ENCODE peak calls at places on chromosome 21, in six cellular contexts. One of them, this sample, is unnamed.
A peak's percentile ranks its signal among the peaks of the same experiment; 100 is the strongest.

GRCh38 chr21:27713159-27714109 is 746.5 kb upstream of the ADAMTS5 start:
- DNase-seq in left ventricle myocardium inferior: no peak
- DNase-seq in Calu3: no peak
- DNase-seq in IMR-90: no peak
- DNase-seq in endothelial cell of umbilical vein: no peak
- DNase-seq in GM12865: no peak
- DNase-seq in this sample: no peak

GRCh38 chr21:28687571-28687970 is 305.1 kb downstream of the LTN1 start:
- DNase-seq in IMR-90: no peak
- DNase-seq in left ventricle myocardium inferior: no peak
- DNase-seq in Calu3: no peak
- DNase-seq in GM12865: no peak
- DNase-seq in endothelial cell of umbilical vein: no peak
- DNase-seq in this sample: no peak

GRCh38 chr21:43372663-43373386 is 54.1 kb downstream of the SIK1 start:
- DNase-seq in IMR-90: no peak
- DNase-seq in left ventricle myocardium inferior: no peak
- DNase-seq in Calu3: peak; percentile 34
- DNase-seq in GM12865: no peak
- DNase-seq in endothelial cell of umbilical vein: no peak
- DNase-seq in this sample: no peak

GRCh38 chr21:16193758-16194606 is 464.2 kb downstream of the USP25 start:
- DNase-seq in left ventricle myocardium inferior: peak; percentile 58
- DNase-seq in GM12865: peak; percentile 2
- DNase-seq in Calu3: peak; percentile 21
- DNase-seq in endothelial cell of umbilical vein: peak; percentile 91
- DNase-seq in IMR-90: peak; percentile 79
- DNase-seq in this sample: no peak

GRCh38 chr21:38938343-38938742 is 132.6 kb downstream of the ETS2 start:
- DNase-seq in endothelial cell of umbilical vein: no peak
- DNase-seq in Calu3: no peak
- DNase-seq in IMR-90: peak; percentile 49
- DNase-seq in left ventricle myocardium inferior: no peak
- DNase-seq in GM12865: peak; percentile 8
- DNase-seq in this sample: no peak

GRCh38 chr21:42423197-42423675 is 19.5 kb downstream of the UBASH3A start:
- DNase-seq in Calu3: no peak
- DNase-seq in left ventricle myocardium inferior: no peak
- DNase-seq in endothelial cell of umbilical vein: no peak
- DNase-seq in IMR-90: no peak
- DNase-seq in GM12865: peak; percentile 85
- DNase-seq in this sample: peak; percentile 55

GRCh38 chr21:25133939-25134338 is 473.3 kb downstream of the MRPL39 start:
- DNase-seq in IMR-90: peak; percentile 57
- DNase-seq in endothelial cell of umbilical vein: no peak
- DNase-seq in left ventricle myocardium inferior: no peak
- DNase-seq in GM12865: no peak
- DNase-seq in Calu3: no peak
- DNase-seq in this sample: no peak

GRCh38 chr21:34878501-34878900 is 170.6 kb downstream of the RUNX1 start:
- DNase-seq in left ventricle myocardium inferior: no peak
- DNase-seq in GM12865: no peak
- DNase-seq in Calu3: peak; percentile 39
- DNase-seq in IMR-90: no peak
- DNase-seq in endothelial cell of umbilical vein: no peak
- DNase-seq in this sample: no peak

GRCh38 chr21:31110430-31110829 is 72.2 kb upstream of the KRTAP19-8 start:
- DNase-seq in endothelial cell of umbilical vein: no peak
- DNase-seq in left ventricle myocardium inferior: no peak
- DNase-seq in GM12865: no peak
- DNase-seq in Calu3: no peak
- DNase-seq in IMR-90: no peak
- DNase-seq in this sample: no peak

GRCh38 chr21:41957991-41958766 is 4.4 kb upstream of the C2CD2 start:
- DNase-seq in Calu3: peak; percentile 71
- DNase-seq in IMR-90: peak; percentile 98
- DNase-seq in GM12865: no peak
- DNase-seq in endothelial cell of umbilical vein: peak; percentile 99
- DNase-seq in left ventricle myocardium inferior: peak; percentile 75
- DNase-seq in this sample: peak; percentile 19

GRCh38 chr21:43764576-43765495 is 11.3 kb downstream of the CSTB start:
- DNase-seq in GM12865: no peak
- DNase-seq in Calu3: no peak
- DNase-seq in left ventricle myocardium inferior: no peak
- DNase-seq in IMR-90: no peak
- DNase-seq in endothelial cell of umbilical vein: no peak
- DNase-seq in this sample: no peak

GRCh38 chr21:18249542-18250152 is 5.0 kb downstream of the CHODL start:
- DNase-seq in left ventricle myocardium inferior: no peak
- DNase-seq in Calu3: no peak
- DNase-seq in IMR-90: no peak
- DNase-seq in endothelial cell of umbilical vein: no peak
- DNase-seq in GM12865: no peak
- DNase-seq in this sample: no peak

GRCh38 chr21:29258626-29259335 is 39.9 kb upstream of the BACH1 start:
- DNase-seq in left ventricle myocardium inferior: no peak
- DNase-seq in IMR-90: peak; percentile 89
- DNase-seq in GM12865: no peak
- DNase-seq in Calu3: peak; percentile 12
- DNase-seq in endothelial cell of umbilical vein: peak; percentile 61
- DNase-seq in this sample: no peak

GRCh38 chr21:31895069-31895851 is 22.4 kb downstream of the HUNK start:
- DNase-seq in GM12865: no peak
- DNase-seq in Calu3: no peak
- DNase-seq in endothelial cell of umbilical vein: no peak
- DNase-seq in left ventricle myocardium inferior: no peak
- DNase-seq in IMR-90: peak; percentile 34
- DNase-seq in this sample: no peak

GRCh38 chr21:22575165-22575584 is 1577.0 kb downstream of the NCAM2 start:
- DNase-seq in Calu3: no peak
- DNase-seq in endothelial cell of umbilical vein: peak; percentile 93
- DNase-seq in GM12865: no peak
- DNase-seq in IMR-90: no peak
- DNase-seq in left ventricle myocardium inferior: no peak
- DNase-seq in this sample: no peak

GRCh38 chr21:35291963-35292627 is 243.0 kb upstream of the RUNX1 start:
- DNase-seq in IMR-90: peak; percentile 52
- DNase-seq in left ventricle myocardium inferior: no peak
- DNase-seq in endothelial cell of umbilical vein: no peak
- DNase-seq in GM12865: no peak
- DNase-seq in Calu3: no peak
- DNase-seq in this sample: no peak

GRCh38 chr21:14737922-14738321 is 191.8 kb upstream of the SAMSN1 start:
- DNase-seq in GM12865: peak; percentile 84
- DNase-seq in left ventricle myocardium inferior: no peak
- DNase-seq in IMR-90: peak; percentile 8
- DNase-seq in Calu3: peak; percentile 48
- DNase-seq in endothelial cell of umbilical vein: peak; percentile 62
- DNase-seq in this sample: no peak

GRCh38 chr21:28746166-28746565 is 246.5 kb downstream of the LTN1 start:
- DNase-seq in left ventricle myocardium inferior: no peak
- DNase-seq in Calu3: no peak
- DNase-seq in GM12865: no peak
- DNase-seq in endothelial cell of umbilical vein: no peak
- DNase-seq in IMR-90: peak; percentile 16
- DNase-seq in this sample: no peak

GRCh38 chr21:19029816-19030215 is 626.2 kb upstream of the TMPRSS15 start:
- DNase-seq in GM12865: no peak
- DNase-seq in endothelial cell of umbilical vein: no peak
- DNase-seq in IMR-90: no peak
- DNase-seq in left ventricle myocardium inferior: no peak
- DNase-seq in Calu3: no peak
- DNase-seq in this sample: no peak

GRCh38 chr21:36551731-36552457 is 72.0 kb upstream of the CLDN14 start:
- DNase-seq in left ventricle myocardium inferior: no peak
- DNase-seq in IMR-90: peak; percentile 82
- DNase-seq in endothelial cell of umbilical vein: no peak
- DNase-seq in GM12865: no peak
- DNase-seq in Calu3: no peak
- DNase-seq in this sample: no peak

GRCh38 chr21:39531777-39532333 is 80.1 kb downstream of the SH3BGR start:
- DNase-seq in Calu3: no peak
- DNase-seq in IMR-90: no peak
- DNase-seq in GM12865: no peak
- DNase-seq in endothelial cell of umbilical vein: no peak
- DNase-seq in left ventricle myocardium inferior: no peak
- DNase-seq in this sample: no peak

GRCh38 chr21:26041441-26042180 is 129.0 kb downstream of the APP start:
- DNase-seq in IMR-90: peak; percentile 63
- DNase-seq in GM12865: no peak
- DNase-seq in endothelial cell of umbilical vein: no peak
- DNase-seq in Calu3: no peak
- DNase-seq in left ventricle myocardium inferior: no peak
- DNase-seq in this sample: no peak

GRCh38 chr21:26626187-26626586 is 53.1 kb upstream of the CYYR1 start:
- DNase-seq in GM12865: no peak
- DNase-seq in IMR-90: no peak
- DNase-seq in left ventricle myocardium inferior: no peak
- DNase-seq in endothelial cell of umbilical vein: no peak
- DNase-seq in Calu3: no peak
- DNase-seq in this sample: no peak

GRCh38 chr21:35477622-35478021 is 428.5 kb upstream of the RUNX1 start:
- DNase-seq in GM12865: no peak
- DNase-seq in IMR-90: no peak
- DNase-seq in endothelial cell of umbilical vein: no peak
- DNase-seq in left ventricle myocardium inferior: no peak
- DNase-seq in Calu3: no peak
- DNase-seq in this sample: no peak

GRCh38 chr21:22609802-22610201 is 1611.6 kb downstream of the NCAM2 start:
- DNase-seq in endothelial cell of umbilical vein: no peak
- DNase-seq in Calu3: no peak
- DNase-seq in IMR-90: no peak
- DNase-seq in left ventricle myocardium inferior: no peak
- DNase-seq in GM12865: no peak
- DNase-seq in this sample: no peak

GRCh38 chr21:42140196-42140934 is 69.2 kb downstream of the UMODL1 start:
- DNase-seq in GM12865: no peak
- DNase-seq in Calu3: no peak
- DNase-seq in IMR-90: no peak
- DNase-seq in endothelial cell of umbilical vein: no peak
- DNase-seq in left ventricle myocardium inferior: no peak
- DNase-seq in this sample: no peak

GRCh38 chr21:15552914-15553491 is 176.8 kb upstream of the USP25 start:
- DNase-seq in endothelial cell of umbilical vein: no peak
- DNase-seq in Calu3: no peak
- DNase-seq in GM12865: no peak
- DNase-seq in left ventricle myocardium inferior: no peak
- DNase-seq in IMR-90: peak; percentile 1
- DNase-seq in this sample: no peak

GRCh38 chr21:37746849-37747248 is 169.4 kb downstream of the KCNJ6 start:
- DNase-seq in Calu3: no peak
- DNase-seq in GM12865: no peak
- DNase-seq in IMR-90: no peak
- DNase-seq in left ventricle myocardium inferior: no peak
- DNase-seq in endothelial cell of umbilical vein: no peak
- DNase-seq in this sample: no peak
- TF ChIP-seq CTCF in Calu3: no peak
- TF ChIP-seq CTCF in GM12865: no peak
- TF ChIP-seq CTCF in IMR-90: no peak
- TF ChIP-seq CTCF in left ventricle myocardium inferior: peak; percentile 14
- TF ChIP-seq CTCF in endothelial cell of umbilical vein: no peak
- TF ChIP-seq CTCF in this sample: no peak

DNA sequence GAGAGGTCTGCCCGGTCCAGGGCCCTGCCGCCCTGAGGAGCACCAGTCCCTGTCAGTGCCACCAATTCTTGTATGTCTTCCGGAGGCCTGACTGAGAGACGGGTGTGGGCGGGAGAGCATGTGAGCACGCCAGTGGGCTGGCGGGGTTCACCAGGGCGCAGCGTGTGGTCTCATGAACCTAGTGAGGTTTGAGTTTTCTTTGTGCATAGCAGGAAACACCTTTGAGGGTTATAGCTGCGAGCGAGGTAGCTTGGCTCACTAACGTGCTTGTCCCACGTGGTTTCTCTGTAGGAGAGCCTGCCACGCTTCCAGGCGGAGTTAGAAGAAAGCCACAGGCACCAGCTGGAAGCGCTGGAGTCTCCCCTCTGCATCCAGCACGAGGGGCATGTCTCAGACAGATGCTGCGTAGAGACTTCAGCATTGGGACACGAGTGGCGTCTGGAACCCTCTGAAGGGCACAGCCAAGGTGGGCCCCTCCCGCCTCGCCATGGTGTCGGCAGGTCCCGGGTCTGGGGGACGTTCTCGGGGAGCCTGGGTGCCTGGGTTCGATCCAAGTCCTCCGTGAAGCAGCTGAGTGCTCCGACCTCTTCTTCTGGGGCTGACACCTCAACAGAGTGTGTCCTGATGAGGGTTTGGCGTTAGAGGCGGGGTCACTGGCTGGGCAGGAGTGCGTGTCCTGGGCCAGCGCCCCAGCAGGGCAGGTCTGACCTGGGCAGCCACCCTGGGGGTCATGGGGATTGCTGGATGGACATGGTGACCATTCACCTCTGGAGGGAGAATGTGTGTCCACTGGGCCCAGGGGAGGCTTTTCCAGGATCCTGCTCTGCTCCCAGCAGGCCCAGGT is 31.4 kb downstream of the PCNT start:
- DNase-seq in endothelial cell of umbilical vein: no peak
- DNase-seq in left ventricle myocardium inferior: no peak
- DNase-seq in GM12865: no peak
- DNase-seq in Calu3: no peak
- DNase-seq in IMR-90: no peak
- DNase-seq in this sample: no peak
- TF ChIP-seq CTCF in endothelial cell of umbilical vein: no peak
- TF ChIP-seq CTCF in left ventricle myocardium inferior: no peak
- TF ChIP-seq CTCF in GM12865: no peak
- TF ChIP-seq CTCF in Calu3: no peak
- TF ChIP-seq CTCF in IMR-90: no peak
- TF ChIP-seq CTCF in this sample: no peak

DNA sequence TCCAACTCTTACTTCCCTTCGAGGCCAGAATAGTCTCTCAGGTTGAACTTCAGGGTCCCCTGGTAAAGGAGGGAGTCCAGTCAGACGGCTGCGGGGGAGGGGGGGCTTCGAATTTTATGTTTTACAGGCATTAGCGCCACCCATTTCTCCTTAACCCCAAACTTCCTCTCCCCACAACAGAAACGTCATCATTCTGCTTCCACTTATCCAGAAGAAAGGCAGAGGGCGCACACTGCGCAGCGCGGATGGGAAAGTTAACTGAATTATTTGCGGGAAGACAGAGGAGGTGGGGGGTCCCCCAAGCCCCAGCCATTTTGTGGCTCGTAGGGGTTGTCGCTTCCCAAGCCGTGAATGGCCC is 529 bp upstream of the PRMT2 start:
- DNase-seq in GM12865: peak; percentile 81
- DNase-seq in left ventricle myocardium inferior: no peak
- DNase-seq in endothelial cell of umbilical vein: peak; percentile 89
- DNase-seq in IMR-90: peak; percentile 87
- DNase-seq in Calu3: peak; percentile 39
- DNase-seq in this sample: peak; percentile 48
- TF ChIP-seq CTCF in GM12865: peak; percentile 4
- TF ChIP-seq CTCF in left ventricle myocardium inferior: peak; percentile 42
- TF ChIP-seq CTCF in endothelial cell of umbilical vein: peak; percentile 13
- TF ChIP-seq CTCF in IMR-90: peak; percentile 34
- TF ChIP-seq CTCF in Calu3: no peak
- TF ChIP-seq CTCF in this sample: peak; percentile 22

DNA sequence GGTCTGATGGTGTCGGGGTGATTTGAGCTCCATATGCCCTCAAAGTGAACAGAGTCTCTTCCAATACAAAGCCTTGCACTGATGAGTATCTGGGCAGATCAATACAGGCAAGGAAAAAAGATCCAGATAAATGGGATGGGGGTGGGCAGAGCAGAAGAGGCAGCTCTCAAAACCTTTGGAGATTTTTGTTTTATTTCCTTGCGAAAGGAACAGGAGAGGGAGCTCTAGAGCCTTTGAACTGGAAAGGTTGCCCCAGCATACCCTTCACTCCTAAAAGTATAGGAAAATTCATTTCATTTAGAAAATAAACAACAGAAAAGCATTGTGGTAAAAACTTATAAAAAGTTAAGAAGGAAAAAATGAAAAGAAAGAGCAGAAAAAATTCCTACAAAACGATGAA is 31.4 kb upstream of the OLIG2 start:
- DNase-seq in endothelial cell of umbilical vein: peak; percentile 27
- DNase-seq in IMR-90: peak; percentile 31
- DNase-seq in left ventricle myocardium inferior: no peak
- DNase-seq in GM12865: peak; percentile 5
- DNase-seq in Calu3: peak; percentile 16
- DNase-seq in this sample: peak; percentile 32
- TF ChIP-seq CTCF in endothelial cell of umbilical vein: peak; percentile 44
- TF ChIP-seq CTCF in IMR-90: peak; percentile 63
- TF ChIP-seq CTCF in left ventricle myocardium inferior: peak; percentile 54
- TF ChIP-seq CTCF in GM12865: peak; percentile 22
- TF ChIP-seq CTCF in Calu3: no peak
- TF ChIP-seq CTCF in this sample: peak; percentile 34